ENCODE peak calls at places on chromosome 11, in six cellular contexts. N is body of pancreas, S is heart right ventricle, D is tibial artery, W is esophagus squamous epithelium, O is A549. G is an unnamed sample. For H3K4me1, the result is how much of the 10 kb centered on the place peaks cover.

GRCh38 chr11:288328-289144 is at the start of gene PGGHG:
- DNase-seq in N (peak), S (peak), D (peak), W (no peak), O (peak), G (peak)

GRCh38 chr11:75185866-75186265 is 35.0 kb downstream of the SLCO2B1 start:
- DNase-seq in N (no peak), S (no peak), D (no peak), W (no peak), O (no peak), G (no peak)

GRCh38 chr11:58395581-58395980 is 11.1 kb downstream of the OR5B3 start:
- DNase-seq in N (no peak), S (no peak), D (no peak), W (no peak), O (no peak), G (no peak)

GRCh38 chr11:111694851-111695250 is 71.3 kb downstream of the PPP2R1B start:
- DNase-seq in N (no peak), S (no peak), D (no peak), W (no peak), O (no peak), G (no peak)

GRCh38 chr11:8838248-8838647 is 72.7 kb upstream of the AKIP1 start:
- DNase-seq in N (no peak), S (peak), D (no peak), W (no peak), O (no peak), G (no peak)

GRCh38 chr11:46901156-46901555 is 17.2 kb downstream of the LRP4 start:
- DNase-seq in N (no peak), S (no peak), D (no peak), W (no peak), O (no peak), G (no peak)

GRCh38 chr11:32960553-32961164 is 55.0 kb upstream of the DEPDC7 start:
- DNase-seq in N (no peak), S (no peak), D (no peak), W (no peak), O (no peak), G (no peak)

GRCh38 chr11:17541330-17541885 is 2.8 kb downstream of the USH1C start:
- DNase-seq in N (no peak), S (no peak), D (no peak), W (no peak), O (no peak), G (no peak)

GRCh38 chr11:72397333-72397732 is 37.0 kb downstream of the CLPB start:
- DNase-seq in N (no peak), S (no peak), D (no peak), W (no peak), O (no peak), G (no peak)

GRCh38 chr11:126039485-126040271 is 23.0 kb downstream of the CDON start:
- DNase-seq in N (no peak), S (no peak), D (no peak), W (no peak), O (no peak), G (no peak)

GRCh38 chr11:19872526-19873135 is 160.0 kb downstream of the NAV2 start:
- DNase-seq in N (no peak), S (no peak), D (no peak), W (no peak), O (no peak), G (no peak)

GRCh38 chr11:92845390-92846185 is 123.9 kb upstream of the MTNR1B start:
- DNase-seq in N (no peak), S (no peak), D (no peak), W (no peak), O (no peak), G (no peak)

GRCh38 chr11:46387919-46388618 is 3.5 kb downstream of the CHRM4 start:
- DNase-seq in N (no peak), S (no peak), D (no peak), W (no peak), O (no peak), G (no peak)

GRCh38 chr11:6452219-6452618 is 11.4 kb upstream of the HPX start:
- DNase-seq in N (no peak), S (no peak), D (no peak), W (no peak), O (no peak), G (no peak)

GRCh38 chr11:30349885-30350284 is 27.0 kb downstream of the ARL14EP start:
- DNase-seq in N (no peak), S (no peak), D (no peak), W (no peak), O (no peak), G (no peak)

GRCh38 chr11:83724704-83725114 is 438.5 kb upstream of the CCDC90B start:
- DNase-seq in N (peak), S (peak), D (no peak), W (no peak), O (no peak), G (peak)

GRCh38 chr11:1375161-1375954 is 14.4 kb upstream of the BRSK2 start:
- DNase-seq in N (no peak), S (no peak), D (no peak), W (no peak), O (no peak), G (no peak)

GRCh38 chr11:57167125-57167839 is 14.5 kb upstream of the LRRC55 start:
- DNase-seq in N (no peak), S (no peak), D (no peak), W (no peak), O (no peak), G (no peak)

GRCh38 chr11:73072935-73073481 is 69.1 kb downstream of the FCHSD2 start:
- DNase-seq in N (no peak), S (no peak), D (no peak), W (no peak), O (peak), G (no peak)

GRCh38 chr11:108854366-108854765 is 189.5 kb downstream of the DDX10 start:
- DNase-seq in N (no peak), S (no peak), D (no peak), W (no peak), O (no peak), G (no peak)

GRCh38 chr11:45641961-45642360 is 23.5 kb downstream of the CHST1 start:
- DNase-seq in N (no peak), S (no peak), D (no peak), W (no peak), O (no peak), G (no peak)

GRCh38 chr11:57363681-57364080 is 17.3 kb downstream of the PRG3 start:
- DNase-seq in N (no peak), S (no peak), D (no peak), W (no peak), O (no peak), G (no peak)

GRCh38 chr11:26276798-26277424 is 55.0 kb upstream of the ANO3 start:
- DNase-seq in N (peak), S (peak), D (peak), W (no peak), O (peak), G (peak)

GRCh38 chr11:26779466-26779865 is 57.6 kb upstream of the SLC5A12 start:
- DNase-seq in N (no peak), S (no peak), D (no peak), W (no peak), O (no peak), G (no peak)

GRCh38 chr11:113242767-113243397 is 71.5 kb upstream of the TTC12 start:
- DNase-seq in N (no peak), S (no peak), D (no peak), W (no peak), O (no peak), G (no peak)

GRCh38 chr11:76601712-76602111 is 68.8 kb downstream of the LRRC32 start:
- DNase-seq in N (no peak), S (peak), D (no peak), W (no peak), O (no peak), G (no peak)

GRCh38 chr11:123260511-123261211 is 65.6 kb upstream of the CLMP start:
- DNase-seq in N (no peak), S (no peak), D (no peak), W (no peak), O (no peak), G (no peak)

GRCh38 chr11:70267405-70267950 is 3.0 kb upstream of the PPFIA1 start:
- DNase-seq in N (no peak), S (no peak), D (no peak), W (no peak), O (no peak), G (no peak)

GRCh38 chr11:130106381-130106780 is 36.7 kb downstream of the APLP2 start:
- DNase-seq in N (no peak), S (no peak), D (no peak), W (no peak), O (no peak), G (no peak)

GRCh38 chr11:71151561-71151960 is 100.8 kb downstream of the SHANK2 start:
- DNase-seq in N (no peak), S (no peak), D (no peak), W (no peak), O (no peak), G (no peak)

GRCh38 chr11:68651208-68651984 is 32.9 kb upstream of the GAL start:
- DNase-seq in N (no peak), S (no peak), D (no peak), W (no peak), O (no peak), G (no peak)

GRCh38 chr11:76251576-76251975 is 45.3 kb upstream of the WNT11 start:
- DNase-seq in N (no peak), S (no peak), D (no peak), W (no peak), O (no peak), G (no peak)

GRCh38 chr11:124893781-124894401 is 3.8 kb downstream of the ROBO4 start:
- DNase-seq in N (no peak), S (no peak), D (no peak), W (no peak), O (no peak), G (no peak)

GRCh38 chr11:120109531-120109930 is 28.4 kb downstream of the TRIM29 start:
- DNase-seq in N (no peak), S (no peak), D (no peak), W (no peak), O (no peak), G (no peak)

GRCh38 chr11:118921121-118921928 is 4.4 kb downstream of the BCL9L start:
- DNase-seq in N (peak), S (peak), D (peak), W (no peak), O (no peak), G (no peak)

GRCh38 chr11:40987895-40988435 is 471.5 kb downstream of the LRRC4C start:
- DNase-seq in N (no peak), S (no peak), D (no peak), W (no peak), O (no peak), G (no peak)
- H3K4me1 ChIP-seq in N (under half), S (under half), D (under half), W (under half), O (under half), G (under half)

GRCh38 chr11:94781822-94782221 is 13.7 kb downstream of the AMOTL1 start:
- DNase-seq in N (no peak), S (no peak), D (no peak), W (no peak), O (no peak), G (no peak)
- H3K4me1 ChIP-seq in N (under half), S (half or more), D (half or more), W (under half), O (under half), G (under half)

DNA sequence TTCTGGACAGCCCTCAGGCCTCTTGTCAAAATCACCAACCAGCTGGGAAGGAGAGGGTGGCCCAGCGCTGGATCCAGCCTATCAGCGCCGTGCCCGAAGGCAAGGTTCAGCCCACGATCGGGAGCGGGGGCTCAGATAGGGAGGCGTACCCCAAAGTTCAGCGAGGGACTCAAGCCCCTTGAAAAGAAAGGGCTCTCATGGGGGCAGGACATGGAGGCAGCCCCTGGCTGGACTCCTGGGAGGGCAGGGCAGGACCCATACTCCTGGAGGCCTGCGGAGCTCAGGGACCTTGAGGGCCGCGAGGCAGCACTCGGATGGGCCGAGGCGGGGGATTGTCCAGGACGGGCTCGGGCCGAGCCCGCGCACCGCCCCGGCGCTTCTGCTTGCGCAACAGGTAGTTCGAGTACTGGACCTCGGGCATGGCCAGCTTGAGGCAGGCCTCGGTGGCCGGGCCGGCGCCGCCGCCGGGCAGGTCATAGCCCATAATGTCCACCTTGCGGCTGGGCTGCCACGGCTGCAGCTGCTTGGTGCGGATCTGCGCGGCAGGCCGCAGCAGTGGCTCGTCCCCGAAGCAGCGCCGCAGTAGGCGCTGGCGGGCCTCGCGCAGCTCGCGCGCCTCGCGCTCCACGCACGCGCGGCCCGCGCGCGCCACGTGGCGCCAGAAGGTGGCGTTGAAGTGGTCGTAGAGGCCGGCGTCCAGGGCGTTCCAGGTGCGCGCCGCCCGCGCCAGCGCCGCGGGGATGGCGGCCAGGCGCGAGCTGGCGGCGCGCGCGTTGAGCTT is 6.5 kb downstream of the GAL3ST3 start:
- DNase-seq in N (no peak), S (no peak), D (no peak), W (no peak), O (no peak), G (no peak)
- H3K4me1 ChIP-seq in N (under half), S (under half), D (under half), W (under half), O (under half), G (under half)

DNA sequence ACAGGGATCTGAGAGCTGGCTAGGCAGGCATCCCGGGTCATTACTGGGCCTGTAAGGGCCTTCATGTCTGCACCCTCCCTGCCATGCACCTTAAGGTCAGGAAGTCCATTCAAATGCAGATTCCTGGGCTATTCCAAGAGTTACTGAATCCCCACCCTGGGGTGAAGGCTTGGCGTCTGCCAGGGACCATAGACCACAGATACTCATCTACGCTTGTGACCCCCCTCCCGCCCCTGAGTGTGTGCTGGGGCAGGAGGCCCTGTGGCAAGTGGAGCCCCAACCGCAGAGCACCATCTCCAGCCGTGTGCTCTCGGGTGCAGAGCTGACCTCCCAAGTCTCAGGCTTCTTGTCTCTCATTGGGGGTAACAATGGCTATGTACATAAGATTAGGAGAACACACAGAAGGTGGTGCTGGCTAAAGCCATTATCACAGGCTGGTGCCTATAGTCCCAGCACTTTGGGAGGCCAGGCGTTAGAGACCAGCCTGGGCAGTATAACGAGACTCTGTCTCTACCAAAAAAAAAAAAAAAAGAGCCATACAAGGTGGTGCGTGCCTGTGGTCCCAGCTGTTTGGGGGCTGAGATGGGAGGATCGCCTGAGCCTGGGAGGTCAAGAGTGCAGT is 19.1 kb upstream of the KCNQ1OT1 start:
- DNase-seq in N (no peak), S (no peak), D (no peak), W (no peak), O (no peak), G (no peak)
- H3K4me1 ChIP-seq in N (under half), S (under half), D (under half), W (under half), O (under half), G (under half)

GRCh38 chr11:34263462-34264186 is 94.2 kb downstream of the ABTB2 start:
- DNase-seq in N (peak), S (peak), D (no peak), W (no peak), O (peak), G (peak)

GRCh38 chr11:34264266-34265110 is 93.3 kb downstream of the ABTB2 start:
- DNase-seq in N (no peak), S (no peak), D (no peak), W (no peak), O (no peak), G (no peak)

GRCh38 chr11:34267440-34267839 is 90.4 kb downstream of the ABTB2 start:
- DNase-seq in N (no peak), S (no peak), D (no peak), W (no peak), O (no peak), G (no peak)

GRCh38 chr11:34266987-34267386 is 90.8 kb downstream of the ABTB2 start:
- DNase-seq in N (no peak), S (no peak), D (no peak), W (no peak), O (no peak), G (no peak)

GRCh38 chr11:34266090-34266912 is 91.5 kb downstream of the ABTB2 start:
- DNase-seq in N (no peak), S (peak), D (peak), W (no peak), O (no peak), G (no peak)
- H3K4me1 ChIP-seq in N (under half), S (half or more), D (half or more), W (under half), O (half or more), G (under half)

GRCh38 chr11:64848214-64848778 is 3.8 kb upstream of the CDC42BPG start:
- DNase-seq in N (no peak), S (no peak), D (no peak), W (no peak), O (no peak), G (no peak)
- H3K4me1 ChIP-seq in N (under half), S (half or more), D (half or more), W (under half), O (half or more), G (half or more)

DNA sequence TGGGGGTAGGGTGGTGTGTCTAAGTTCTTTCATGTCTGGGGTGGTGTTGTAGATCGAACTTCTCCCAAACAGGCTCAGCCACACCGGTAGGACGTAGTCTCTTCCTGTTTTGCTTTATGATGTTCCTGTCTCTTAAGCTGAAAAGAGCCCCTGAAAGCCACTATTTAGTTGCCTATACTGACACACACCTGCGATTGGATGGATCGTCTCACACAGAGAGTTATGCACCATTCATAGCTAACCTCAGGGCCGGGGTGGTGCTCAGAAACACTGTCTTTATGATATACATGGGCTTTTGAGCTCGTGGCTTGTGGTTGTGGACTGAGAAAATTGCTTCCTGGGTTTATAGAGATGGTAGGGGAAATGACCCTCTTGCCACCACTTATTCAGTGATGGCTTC is 137.6 kb downstream of the TEAD1 start:
- DNase-seq in N (no peak), S (no peak), D (no peak), W (no peak), O (no peak), G (no peak)
- H3K4me1 ChIP-seq in N (under half), S (half or more), D (under half), W (under half), O (half or more), G (half or more)

DNA sequence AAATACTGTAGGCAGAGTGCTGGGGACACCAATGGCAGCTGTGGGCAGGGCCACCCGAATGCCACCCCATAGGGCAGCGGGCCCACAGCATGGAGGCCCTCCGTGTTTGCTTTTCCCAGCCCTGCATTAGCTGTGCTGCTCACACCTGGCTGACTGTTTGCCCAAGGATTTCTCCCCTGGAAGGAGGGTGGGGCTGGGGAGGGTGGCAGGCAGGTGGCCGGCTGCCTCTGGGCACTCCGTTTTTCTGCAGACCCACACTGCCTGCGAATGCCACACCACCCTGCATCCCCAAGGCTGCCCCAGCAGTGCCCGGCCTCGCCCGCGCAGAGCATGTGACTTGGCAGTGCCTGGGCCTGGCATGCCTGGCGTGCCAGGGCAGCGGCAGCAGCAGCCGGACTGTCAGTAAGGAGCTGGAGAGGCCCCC is 19.6 kb downstream of the DAGLA start:
- DNase-seq in N (peak), S (peak), D (no peak), W (no peak), O (no peak), G (peak)
- H3K4me1 ChIP-seq in N (half or more), S (half or more), D (under half), W (half or more), O (half or more), G (half or more)

GRCh38 chr11:128501008-128501407 is 86.3 kb downstream of the ETS1 start:
- DNase-seq in N (no peak), S (no peak), D (no peak), W (no peak), O (no peak), G (no peak)

GRCh38 chr11:128497057-128497957 is 90.1 kb downstream of the ETS1 start:
- DNase-seq in N (peak), S (peak), D (peak), W (no peak), O (peak), G (no peak)

GRCh38 chr11:128499613-128500213 is 87.6 kb downstream of the ETS1 start:
- DNase-seq in N (no peak), S (no peak), D (no peak), W (no peak), O (no peak), G (no peak)

GRCh38 chr11:128500488-128500887 is 86.9 kb downstream of the ETS1 start:
- DNase-seq in N (no peak), S (no peak), D (no peak), W (no peak), O (no peak), G (no peak)

DNA sequence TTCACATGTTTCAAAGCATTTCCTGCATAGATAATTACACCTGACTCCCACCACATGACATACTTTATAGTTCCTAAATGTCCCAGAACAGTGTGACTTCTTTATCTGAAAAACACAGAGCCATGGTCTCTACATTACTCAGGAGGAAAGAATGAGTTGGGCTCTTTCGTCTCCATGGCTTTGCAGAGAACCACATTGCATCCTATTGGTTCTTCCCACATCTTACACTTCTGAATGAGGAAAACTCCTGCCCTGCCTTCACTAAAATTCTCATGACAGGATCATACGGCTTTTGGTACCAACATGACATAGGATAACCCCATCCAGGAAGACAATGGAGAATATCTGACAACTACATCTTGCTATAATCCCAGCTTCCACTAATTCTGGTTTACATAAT is 88.5 kb downstream of the ETS1 start:
- DNase-seq in N (no peak), S (no peak), D (no peak), W (no peak), O (no peak), G (no peak)
- H3K4me1 ChIP-seq in N (under half), S (half or more), D (half or more), W (under half), O (half or more), G (half or more)

G was measured in stomach.